ENCODE peak calls at places on chromosomes 12 and 14, in nine cellular contexts. One of them, this sample, is unnamed.

GRCh38 chr12:116529048-116529447 is 30.1 kb upstream of the MAP1LC3B2 start:
- DNase-seq in NCI-H2029 treated with DMSO at 0.1 percent for 48 hours: peak
- DNase-seq in choroid plexus epithelial cell: no peak
- DNase-seq in AG10803: peak
- DNase-seq in HEK293T: no peak
- DNase-seq in effector CD4-positive, alpha-beta T cell: no peak
- DNase-seq in stimulated activated naive CD4-positive, alpha-beta T cell: no peak
- DNase-seq in activated CD4-positive, alpha-beta T cell treated with anti-CD3 and anti-CD28 coated beads, Interleukin-2, amount 50 U/mL, for 1 hour: no peak
- DNase-seq in H9: no peak
- DNase-seq in this sample: no peak

GRCh38 chr12:131105736-131106356 is 152.1 kb downstream of the ADGRD1 start:
- DNase-seq in NCI-H2029 treated with DMSO at 0.1 percent for 48 hours: no peak
- DNase-seq in choroid plexus epithelial cell: no peak
- DNase-seq in AG10803: no peak
- DNase-seq in HEK293T: no peak
- DNase-seq in effector CD4-positive, alpha-beta T cell: no peak
- DNase-seq in stimulated activated naive CD4-positive, alpha-beta T cell: peak
- DNase-seq in activated CD4-positive, alpha-beta T cell treated with anti-CD3 and anti-CD28 coated beads, Interleukin-2, amount 50 U/mL, for 1 hour: peak
- DNase-seq in H9: peak
- DNase-seq in this sample: peak

GRCh38 chr14:93269341-93270068 is 62.4 kb downstream of the UBR7 start:
- DNase-seq in NCI-H2029 treated with DMSO at 0.1 percent for 48 hours: no peak
- DNase-seq in choroid plexus epithelial cell: peak
- DNase-seq in AG10803: peak
- DNase-seq in HEK293T: no peak
- DNase-seq in effector CD4-positive, alpha-beta T cell: no peak
- DNase-seq in stimulated activated naive CD4-positive, alpha-beta T cell: no peak
- DNase-seq in activated CD4-positive, alpha-beta T cell treated with anti-CD3 and anti-CD28 coated beads, Interleukin-2, amount 50 U/mL, for 1 hour: no peak
- DNase-seq in H9: no peak
- DNase-seq in this sample: no peak

GRCh38 chr12:121748571-121749265 is 36.2 kb downstream of the TMEM120B start:
- DNase-seq in NCI-H2029 treated with DMSO at 0.1 percent for 48 hours: no peak
- DNase-seq in choroid plexus epithelial cell: peak
- DNase-seq in AG10803: peak
- DNase-seq in HEK293T: peak
- DNase-seq in effector CD4-positive, alpha-beta T cell: no peak
- DNase-seq in stimulated activated naive CD4-positive, alpha-beta T cell: no peak
- DNase-seq in activated CD4-positive, alpha-beta T cell treated with anti-CD3 and anti-CD28 coated beads, Interleukin-2, amount 50 U/mL, for 1 hour: peak
- DNase-seq in H9: peak
- DNase-seq in this sample: peak

GRCh38 chr12:78470354-78471195 is 394.0 kb upstream of the SYT1 start:
- DNase-seq in NCI-H2029 treated with DMSO at 0.1 percent for 48 hours: no peak
- DNase-seq in choroid plexus epithelial cell: peak
- DNase-seq in AG10803: peak
- DNase-seq in HEK293T: peak
- DNase-seq in effector CD4-positive, alpha-beta T cell: no peak
- DNase-seq in stimulated activated naive CD4-positive, alpha-beta T cell: no peak
- DNase-seq in activated CD4-positive, alpha-beta T cell treated with anti-CD3 and anti-CD28 coated beads, Interleukin-2, amount 50 U/mL, for 1 hour: no peak
- DNase-seq in H9: peak
- DNase-seq in this sample: no peak

GRCh38 chr14:55245657-55246268 is 25.5 kb upstream of the FBXO34 start:
- DNase-seq in NCI-H2029 treated with DMSO at 0.1 percent for 48 hours: no peak
- DNase-seq in choroid plexus epithelial cell: peak
- DNase-seq in AG10803: peak
- DNase-seq in HEK293T: peak
- DNase-seq in effector CD4-positive, alpha-beta T cell: peak
- DNase-seq in stimulated activated naive CD4-positive, alpha-beta T cell: peak
- DNase-seq in activated CD4-positive, alpha-beta T cell treated with anti-CD3 and anti-CD28 coated beads, Interleukin-2, amount 50 U/mL, for 1 hour: peak
- DNase-seq in H9: no peak
- DNase-seq in this sample: no peak

GRCh38 chr12:27869567-27869966 is 89.5 kb upstream of the MANSC4 start:
- DNase-seq in NCI-H2029 treated with DMSO at 0.1 percent for 48 hours: no peak
- DNase-seq in choroid plexus epithelial cell: no peak
- DNase-seq in AG10803: peak
- DNase-seq in HEK293T: no peak
- DNase-seq in effector CD4-positive, alpha-beta T cell: no peak
- DNase-seq in stimulated activated naive CD4-positive, alpha-beta T cell: no peak
- DNase-seq in activated CD4-positive, alpha-beta T cell treated with anti-CD3 and anti-CD28 coated beads, Interleukin-2, amount 50 U/mL, for 1 hour: no peak
- DNase-seq in H9: no peak
- DNase-seq in this sample: no peak

GRCh38 chr14:93262446-93262845 is 55.4 kb downstream of the UBR7 start:
- DNase-seq in NCI-H2029 treated with DMSO at 0.1 percent for 48 hours: no peak
- DNase-seq in choroid plexus epithelial cell: no peak
- DNase-seq in AG10803: no peak
- DNase-seq in HEK293T: no peak
- DNase-seq in effector CD4-positive, alpha-beta T cell: no peak
- DNase-seq in stimulated activated naive CD4-positive, alpha-beta T cell: no peak
- DNase-seq in activated CD4-positive, alpha-beta T cell treated with anti-CD3 and anti-CD28 coated beads, Interleukin-2, amount 50 U/mL, for 1 hour: no peak
- DNase-seq in H9: no peak
- DNase-seq in this sample: no peak

GRCh38 chr12:75606921-75607320 is 95.5 kb upstream of the KRR1 start:
- DNase-seq in NCI-H2029 treated with DMSO at 0.1 percent for 48 hours: no peak
- DNase-seq in choroid plexus epithelial cell: no peak
- DNase-seq in AG10803: no peak
- DNase-seq in HEK293T: no peak
- DNase-seq in effector CD4-positive, alpha-beta T cell: no peak
- DNase-seq in stimulated activated naive CD4-positive, alpha-beta T cell: no peak
- DNase-seq in activated CD4-positive, alpha-beta T cell treated with anti-CD3 and anti-CD28 coated beads, Interleukin-2, amount 50 U/mL, for 1 hour: no peak
- DNase-seq in H9: no peak
- DNase-seq in this sample: no peak

GRCh38 chr12:117067016-117067415 is 32.2 kb downstream of the TESC start:
- DNase-seq in NCI-H2029 treated with DMSO at 0.1 percent for 48 hours: no peak
- DNase-seq in choroid plexus epithelial cell: no peak
- DNase-seq in AG10803: no peak
- DNase-seq in HEK293T: no peak
- DNase-seq in effector CD4-positive, alpha-beta T cell: no peak
- DNase-seq in stimulated activated naive CD4-positive, alpha-beta T cell: no peak
- DNase-seq in activated CD4-positive, alpha-beta T cell treated with anti-CD3 and anti-CD28 coated beads, Interleukin-2, amount 50 U/mL, for 1 hour: no peak
- DNase-seq in H9: no peak
- DNase-seq in this sample: no peak

GRCh38 chr12:124762791-124763593 is 100.7 kb downstream of the SCARB1 start:
- DNase-seq in NCI-H2029 treated with DMSO at 0.1 percent for 48 hours: no peak
- DNase-seq in choroid plexus epithelial cell: no peak
- DNase-seq in AG10803: peak
- DNase-seq in HEK293T: no peak
- DNase-seq in effector CD4-positive, alpha-beta T cell: no peak
- DNase-seq in stimulated activated naive CD4-positive, alpha-beta T cell: no peak
- DNase-seq in activated CD4-positive, alpha-beta T cell treated with anti-CD3 and anti-CD28 coated beads, Interleukin-2, amount 50 U/mL, for 1 hour: no peak
- DNase-seq in H9: no peak
- DNase-seq in this sample: peak

GRCh38 chr14:76872796-76873432 is 46.7 kb downstream of the LRRC74A start:
- DNase-seq in NCI-H2029 treated with DMSO at 0.1 percent for 48 hours: peak
- DNase-seq in choroid plexus epithelial cell: peak
- DNase-seq in AG10803: peak
- DNase-seq in HEK293T: peak
- DNase-seq in effector CD4-positive, alpha-beta T cell: peak
- DNase-seq in stimulated activated naive CD4-positive, alpha-beta T cell: peak
- DNase-seq in activated CD4-positive, alpha-beta T cell treated with anti-CD3 and anti-CD28 coated beads, Interleukin-2, amount 50 U/mL, for 1 hour: peak
- DNase-seq in H9: peak
- DNase-seq in this sample: peak

GRCh38 chr12:106134294-106134949 is 4.3 kb downstream of the NUAK1 start:
- DNase-seq in NCI-H2029 treated with DMSO at 0.1 percent for 48 hours: no peak
- DNase-seq in choroid plexus epithelial cell: no peak
- DNase-seq in AG10803: peak
- DNase-seq in HEK293T: no peak
- DNase-seq in effector CD4-positive, alpha-beta T cell: no peak
- DNase-seq in stimulated activated naive CD4-positive, alpha-beta T cell: no peak
- DNase-seq in activated CD4-positive, alpha-beta T cell treated with anti-CD3 and anti-CD28 coated beads, Interleukin-2, amount 50 U/mL, for 1 hour: no peak
- DNase-seq in H9: no peak
- DNase-seq in this sample: no peak

GRCh38 chr12:88172844-88173407 is 30.8 kb downstream of the TMTC3 start:
- DNase-seq in NCI-H2029 treated with DMSO at 0.1 percent for 48 hours: no peak
- DNase-seq in choroid plexus epithelial cell: no peak
- DNase-seq in AG10803: no peak
- DNase-seq in HEK293T: no peak
- DNase-seq in effector CD4-positive, alpha-beta T cell: no peak
- DNase-seq in stimulated activated naive CD4-positive, alpha-beta T cell: no peak
- DNase-seq in activated CD4-positive, alpha-beta T cell treated with anti-CD3 and anti-CD28 coated beads, Interleukin-2, amount 50 U/mL, for 1 hour: no peak
- DNase-seq in H9: no peak
- DNase-seq in this sample: no peak